ENCODE peak calls at places on chromosomes 12 and 14, in four cellular contexts. N, I, D and S are unnamed samples.

GRCh38 chr14:77376380-77376770 is 519 bp downstream of the TMED8 start:
- DNase-seq in D (peak), I (peak), N (no peak), S (no peak)

GRCh38 chr14:51121096-51121495 is 26.2 kb upstream of the TRIM9 start:
- DNase-seq in N (no peak), I (no peak), D (no peak), S (no peak)

GRCh38 chr12:66279127-66279712 is 23.1 kb upstream of the HELB start:
- DNase-seq in N (peak), I (peak), D (peak), S (no peak)

GRCh38 chr12:62758216-62758615 is 176.7 kb downstream of the PPM1H start:
- DNase-seq in I (peak), D (no peak), N (peak), S (no peak)

GRCh38 chr12:54749191-54749818 is 101.1 kb upstream of the DCD start:
- DNase-seq in I (peak), D (peak), N (peak), S (peak)

GRCh38 chr14:69287096-69287991 is 27.4 kb downstream of the GALNT16 start:
- DNase-seq in I (peak), N (no peak), D (no peak), S (no peak)

GRCh38 chr12:25436206-25436912 is 116.7 kb downstream of the LMNTD1 start:
- DNase-seq in D (peak), I (peak), N (peak), S (peak)

GRCh38 chr14:76203086-76204001 is 51.6 kb downstream of the GPATCH2L start:
- DNase-seq in I (peak), D (no peak), N (peak), S (peak)

GRCh38 chr12:81992461-81992860 is 233.3 kb upstream of the PPFIA2 start:
- DNase-seq in I (peak), D (no peak), N (no peak), S (no peak)

GRCh38 chr12:112179936-112180335 is 54.6 kb downstream of the TRAFD1 start:
- DNase-seq in N (no peak), D (no peak), I (no peak), S (no peak)

GRCh38 chr12:38771871-38772270 is 133.5 kb downstream of the CPNE8 start:
- DNase-seq in N (no peak), D (no peak), I (no peak), S (peak)

GRCh38 chr12:6281081-6281809 is 29.2 kb upstream of the PLEKHG6 start:
- DNase-seq in I (no peak), N (peak), D (no peak), S (no peak)

GRCh38 chr14:41609704-41610183 is 3.1 kb downstream of the LRFN5 start:
- DNase-seq in D (no peak), I (peak), N (peak), S (no peak)

GRCh38 chr12:50387487-50387886 is 8.9 kb downstream of the FAM186A start:
- DNase-seq in I (no peak), D (no peak), N (no peak), S (no peak)

GRCh38 chr12:96489392-96490056 is at the start of gene CFAP54:
- DNase-seq in I (peak), N (peak), D (peak), S (peak)

GRCh38 chr12:56336361-56337167 is 2.1 kb upstream of the IL23A start:
- DNase-seq in I (no peak), D (peak), N (no peak), S (peak)

GRCh38 chr12:108021949-108022522 is 107.1 kb upstream of the WSCD2 start:
- DNase-seq in I (no peak), N (no peak), D (no peak), S (no peak)
- TF ChIP-seq ELK1 in I (no peak), N (no peak), D (no peak), S (no peak)

GRCh38 chr12:3553681-3554546 is 62.9 kb downstream of the PRMT8 start:
- DNase-seq in I (no peak), N (no peak), D (no peak), S (no peak)
- TF ChIP-seq ELK1 in I (no peak), N (no peak), D (no peak), S (no peak)

GRCh38 chr14:50018236-50019210 is 97.8 kb downstream of the VCPKMT start:
- DNase-seq in I (peak), N (peak), D (no peak), S (no peak)
- TF ChIP-seq ELK1 in I (no peak), N (no peak), D (no peak), S (no peak)

GRCh38 chr14:65791551-65791981 is 379.0 kb downstream of the FUT8 start:
- DNase-seq in N (peak), D (no peak), I (peak), S (peak)

GRCh38 chr14:65788876-65789859 is 376.6 kb downstream of the FUT8 start:
- DNase-seq in D (no peak), I (no peak), N (no peak), S (no peak)

GRCh38 chr14:65794674-65795279 is 382.2 kb downstream of the FUT8 start:
- DNase-seq in I (no peak), D (no peak), N (no peak), S (no peak)

GRCh38 chr14:65790185-65790815 is 377.8 kb downstream of the FUT8 start:
- DNase-seq in D (no peak), N (no peak), I (no peak), S (no peak)

DNA sequence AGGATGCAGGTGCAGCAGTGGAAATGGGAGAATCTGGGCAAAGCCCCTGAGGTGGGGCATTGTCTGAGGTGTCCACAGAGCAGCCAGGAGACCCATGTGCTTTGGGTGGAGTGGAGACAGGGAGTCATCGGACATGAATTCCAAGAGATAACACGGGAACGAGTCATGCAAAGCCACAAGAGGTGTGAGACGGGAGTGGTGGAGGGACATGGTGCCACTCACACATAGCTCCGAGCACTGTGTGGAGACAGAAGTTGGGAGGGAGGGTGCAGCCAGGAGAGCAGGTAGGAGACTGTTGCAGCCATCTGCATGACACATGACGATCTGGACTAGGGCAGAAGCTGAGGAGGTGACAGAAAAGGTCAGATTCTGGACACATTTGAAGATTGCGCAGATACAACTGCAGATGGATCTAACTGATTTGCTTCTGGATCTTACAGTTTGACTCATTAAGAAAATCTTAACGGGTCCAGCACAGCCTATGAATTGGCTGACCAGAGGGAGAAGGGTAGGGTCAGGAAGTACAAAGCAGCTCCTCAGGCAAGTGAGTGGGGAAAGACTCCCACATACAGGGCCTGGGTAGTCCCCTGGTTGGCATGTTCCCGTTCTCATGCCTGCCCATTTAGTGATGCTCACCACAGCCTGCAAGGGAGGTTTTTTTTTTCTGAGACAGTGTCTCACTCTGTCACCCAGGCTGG is 379.8 kb downstream of the FUT8 start:
- DNase-seq in D (no peak), I (peak), N (peak), S (no peak)
- TF ChIP-seq ELK1 in D (no peak), I (no peak), N (no peak), S (no peak)

GRCh38 chr14:54877015-54877702 is 25.5 kb downstream of the GCH1 start:
- DNase-seq in D (no peak), N (peak), I (no peak), S (no peak)
- TF ChIP-seq ELK1 in D (no peak), N (no peak), I (no peak), S (no peak)